ENCODE peak calls at places on chromosomes 7 and 10, in five cellular contexts. C is A549; X is gastroesophageal sphincter; U is stimulated activated naive CD8-positive, alpha-beta T cell treated with anti-CD3 and anti-CD28 coated beads, Interleukin-15, Interleukin-2, amounts not matched to agents 100 U/mL and 50 U/mL, for 24 hours; L is CD4-positive, alpha-beta T cell. F is an unnamed sample.

GRCh38 chr7:142485617-142486226 is 227.9 kb upstream of the PRSS58 start:
- ATAC-seq in C (peak), X (no peak), U (peak), L (peak), F (peak)

GRCh38 chr7:75906991-75907667 is 7.8 kb upstream of the POR start:
- ATAC-seq in C (no peak), X (no peak), U (no peak), L (no peak), F (no peak)

GRCh38 chr7:139709460-139709859 is 68.3 kb downstream of the HIPK2 start:
- ATAC-seq in C (no peak), X (peak), U (no peak), L (no peak), F (no peak)

GRCh38 chr7:24894670-24895221 is 85.2 kb downstream of the OSBPL3 start:
- ATAC-seq in C (peak), X (no peak), U (no peak), L (no peak), F (no peak)

GRCh38 chr10:34854147-34854601 is 39.1 kb upstream of the PARD3 start:
- ATAC-seq in C (peak), X (no peak), U (no peak), L (no peak), F (no peak)

GRCh38 chr7:116235380-116235779 is 25.0 kb downstream of the TES start:
- ATAC-seq in C (peak), X (no peak), U (no peak), L (peak), F (peak)

GRCh38 chr7:17786314-17786852 is 153.9 kb downstream of the SNX13 start:
- ATAC-seq in C (peak), X (no peak), U (no peak), L (no peak), F (no peak)

GRCh38 chr7:153430931-153431330 is 621.3 kb upstream of the DPP6 start:
- ATAC-seq in C (no peak), X (no peak), U (no peak), L (no peak), F (no peak)

GRCh38 chr10:86585037-86585725 is 63.6 kb upstream of the WAPL start:
- ATAC-seq in C (peak), X (peak), U (peak), L (peak), F (peak)

GRCh38 chr7:3592438-3593134 is 291.5 kb downstream of the SDK1 start:
- ATAC-seq in C (peak), X (no peak), U (no peak), L (no peak), F (no peak)

GRCh38 chr7:117470777-117471176 is 9.0 kb upstream of the CFTR start:
- ATAC-seq in C (no peak), X (no peak), U (no peak), L (no peak), F (no peak)

GRCh38 chr10:6053816-6054581 is 8.2 kb downstream of the IL2RA start:
- ATAC-seq in C (no peak), X (peak), U (no peak), L (no peak), F (no peak)

GRCh38 chr7:149253665-149254064 is 8.3 kb upstream of the ZNF783 start:
- ATAC-seq in C (no peak), X (no peak), U (no peak), L (no peak), F (no peak)

GRCh38 chr7:77326131-77326530 is 90.0 kb downstream of the GSAP start:
- ATAC-seq in C (no peak), X (no peak), U (no peak), L (no peak), F (peak)

GRCh38 chr7:26127411-26127810 is 24.6 kb upstream of the NFE2L3 start:
- ATAC-seq in C (no peak), X (no peak), U (no peak), L (no peak), F (no peak)

GRCh38 chr7:105680505-105681187 is 99.4 kb upstream of the EFCAB10 start:
- ATAC-seq in C (no peak), X (peak), U (no peak), L (no peak), F (no peak)

F was measured in activated T-helper 17 cell treated with anti-CD3 and anti-CD28 coated beads, Interleukin-2, amount 50 U/mL, for 72 hours.